ENCODE peak calls at places on chromosome 19, in ten cellular contexts. H, N, B, E, T, X, O, U, R and J are unnamed samples.

GRCh38 chr19:32902448-32902847 is 32.9 kb upstream of the SLC7A9 start:
- DNase-seq in U (no peak), T (no peak), N (no peak), R (no peak), O (no peak), H (no peak), B (no peak), X (no peak), E (no peak), J (no peak)

GRCh38 chr19:10826846-10827245 is 9.2 kb downstream of the TMED1 start:
- DNase-seq in T (no peak), B (peak), N (peak), H (no peak), X (no peak), E (no peak), R (no peak), U (no peak), O (no peak), J (no peak)

GRCh38 chr19:49858591-49858985 is 7.6 kb downstream of the PTOV1 start:
- DNase-seq in H (no peak), T (peak), E (peak), R (peak), X (no peak), U (no peak), O (no peak), B (no peak), N (no peak), J (peak)

GRCh38 chr19:30209617-30210600 is 162.3 kb upstream of the ZNF536 start:
- DNase-seq in N (peak), R (no peak), B (no peak), T (no peak), X (no peak), U (no peak), E (no peak), H (no peak), O (no peak), J (no peak)

GRCh38 chr19:6828698-6829633 is 56.5 kb downstream of the VAV1 start:
- DNase-seq in X (no peak), E (peak), N (no peak), R (no peak), O (peak), T (no peak), H (no peak), B (no peak), U (no peak), J (no peak)

GRCh38 chr19:10230904-10231623 is at the start of gene S1PR2:
- DNase-seq in U (no peak), T (peak), R (peak), X (peak), H (peak), B (peak), N (peak), E (peak), O (peak), J (peak)

GRCh38 chr19:35116085-35116801 is 620 bp downstream of the FXYD3 start:
- DNase-seq in T (no peak), N (no peak), E (no peak), U (no peak), H (no peak), B (no peak), R (no peak), O (no peak), X (no peak), J (no peak)

GRCh38 chr19:7612282-7613274 is 16.8 kb downstream of the XAB2 start:
- DNase-seq in O (no peak), R (no peak), B (peak), E (no peak), H (no peak), N (no peak), T (no peak), U (no peak), X (no peak), J (no peak)

GRCh38 chr19:3857449-3858003 is 11.3 kb downstream of the ZFR2 start:
- DNase-seq in O (no peak), R (no peak), X (no peak), N (peak), E (no peak), T (peak), B (no peak), U (no peak), H (no peak), J (no peak)

GRCh38 chr19:46442808-46443450 is 14.2 kb upstream of the PNMA8C start:
- DNase-seq in X (no peak), U (no peak), O (no peak), T (no peak), B (no peak), E (peak), N (no peak), R (no peak), H (no peak), J (no peak)

GRCh38 chr19:1513492-1514294 is 874 bp upstream of the ADAMTSL5 start:
- DNase-seq in H (no peak), R (no peak), U (peak), O (peak), B (peak), N (peak), T (no peak), E (peak), X (peak), J (no peak)

GRCh38 chr19:31501427-31502195 is 152.4 kb upstream of the TSHZ3 start:
- DNase-seq in R (no peak), X (no peak), H (peak), E (no peak), U (no peak), B (no peak), N (no peak), O (no peak), T (no peak), J (no peak)

GRCh38 chr19:3987619-3988371 is 2.5 kb upstream of the EEF2 start:
- DNase-seq in R (peak), B (peak), X (peak), U (no peak), H (peak), O (peak), T (peak), N (peak), E (peak), J (peak)

GRCh38 chr19:18612772-18613588 is at the start of gene TMEM59L:
- DNase-seq in T (peak), B (peak), N (peak), R (no peak), O (no peak), U (no peak), X (peak), H (no peak), E (no peak), J (peak)

GRCh38 chr19:33702606-33703437 is 81.1 kb downstream of the CHST8 start:
- DNase-seq in U (no peak), X (no peak), O (no peak), N (no peak), T (no peak), R (no peak), E (no peak), B (no peak), H (no peak), J (no peak)

GRCh38 chr19:31461814-31462539 is 112.7 kb upstream of the TSHZ3 start:
- DNase-seq in E (peak), T (no peak), H (no peak), R (no peak), B (no peak), N (no peak), X (no peak), O (no peak), U (no peak), J (no peak)

GRCh38 chr19:38389957-38390924 is 1.7 kb downstream of the SPRED3 start:
- DNase-seq in O (no peak), H (no peak), B (no peak), T (no peak), R (no peak), E (no peak), U (no peak), N (peak), X (no peak), J (no peak)